ENCODE peak calls at places on chromosomes 4 and X, in six cellular contexts. P is thyroid gland, J is brain microvascular endothelial cell, K is astrocyte of the cerebellum, U is mucosa of descending colon, Z is cardiac muscle cell. V is an unnamed sample.
A peak's percentile ranks its signal among the peaks of the same experiment; 100 is the strongest.

GRCh38 chrX:14673764-14674163 is 144.4 kb downstream of the GLRA2 start:
- DNase-seq in P (peak; percentile 3), J (peak; percentile 84), K (peak; percentile 78), U (no peak), Z (peak; percentile 83), V (peak; percentile 3)

GRCh38 chr4:73477176-73477575 is 4.4 kb upstream of the AFM start:
- DNase-seq in P (no peak), J (no peak), K (no peak), U (no peak), Z (no peak), V (no peak)

GRCh38 chr4:165207016-165207430 is 338 bp upstream of the KLHL2 start:
- DNase-seq in P (no peak), J (peak; percentile 8), K (no peak), U (no peak), Z (peak; percentile 18), V (peak; percentile 29)

GRCh38 chr4:80374180-80374579 is 38.6 kb downstream of the CFAP299 start:
- DNase-seq in P (no peak), J (no peak), K (no peak), U (no peak), Z (no peak), V (no peak)

GRCh38 chrX:19886888-19887531 is 390 bp downstream of the SH3KBP1 start:
- DNase-seq in P (peak; percentile 23), J (no peak), K (no peak), U (peak; percentile 60), Z (peak; percentile 21), V (peak; percentile 5)

GRCh38 chr4:96247096-96247495 is 407.2 kb downstream of the PDHA2 start:
- DNase-seq in P (no peak), J (no peak), K (no peak), U (no peak), Z (no peak), V (no peak)

GRCh38 chr4:169238445-169238844 is 32.3 kb downstream of the SH3RF1 start:
- DNase-seq in P (peak; percentile 49), J (no peak), K (no peak), U (no peak), Z (peak; percentile 52), V (no peak)

GRCh38 chrX:39818071-39818470 is 279.7 kb downstream of the BCOR start:
- DNase-seq in P (peak; percentile 33), J (no peak), K (no peak), U (no peak), Z (no peak), V (no peak)

GRCh38 chrX:2831471-2832228 is 2.9 kb downstream of the GYG2 start:
- DNase-seq in P (no peak), J (no peak), K (no peak), U (no peak), Z (no peak), V (no peak)

GRCh38 chrX:2829469-2830246 is 928 bp downstream of the GYG2 start:
- DNase-seq in P (peak; percentile 2), J (no peak), K (no peak), U (no peak), Z (no peak), V (no peak)

GRCh38 chrX:2829066-2829430 is 318 bp downstream of the GYG2 start:
- DNase-seq in P (peak; percentile 4), J (no peak), K (no peak), U (peak; percentile 54), Z (no peak), V (peak; percentile 29)

GRCh38 chrX:2824886-2825285 is 3.8 kb upstream of the GYG2 start:
- DNase-seq in P (no peak), J (no peak), K (no peak), U (no peak), Z (no peak), V (no peak)

DNA sequence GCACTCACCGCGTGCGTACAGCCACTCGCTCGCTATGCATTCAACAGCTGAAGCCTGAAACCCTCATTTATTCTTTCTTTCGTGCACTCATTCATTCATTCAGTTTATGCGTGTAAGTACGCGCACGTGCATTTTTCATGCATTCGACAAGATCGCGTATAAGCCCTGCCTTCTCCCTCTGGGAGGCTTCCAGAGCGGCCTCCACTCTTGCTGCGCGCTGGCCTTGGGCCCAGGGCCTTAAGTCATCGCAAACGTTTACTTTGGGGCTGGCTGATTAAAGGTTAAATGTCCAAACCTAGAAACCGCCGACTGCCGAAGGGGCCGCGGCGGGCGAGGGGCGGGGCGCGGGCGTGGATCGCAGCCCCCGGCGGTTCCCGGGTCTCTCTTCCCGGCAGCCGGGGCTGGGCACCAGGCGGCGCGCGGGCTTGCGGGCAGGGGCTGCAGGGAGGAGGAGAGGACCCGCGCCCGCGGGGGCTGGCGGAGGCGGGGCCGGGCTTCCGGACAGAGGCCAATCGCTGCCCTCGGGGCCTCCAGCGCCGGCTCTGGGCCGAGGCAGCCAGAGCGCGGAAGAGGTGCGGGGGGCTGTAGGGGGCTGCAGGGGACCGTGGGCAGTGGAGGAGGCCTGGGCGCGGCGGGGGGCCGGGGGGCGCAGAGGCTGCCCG is at the start of gene GYG2:
- DNase-seq in P (peak; percentile 2), J (no peak), K (peak; percentile 44), U (peak; percentile 56), Z (peak; percentile 59), V (peak; percentile 10)
- H3K4me3 ChIP-seq in P (no peak within 1 kb of the TSS), J (peak within 1 kb of the TSS; percentile 39), K (peak within 1 kb of the TSS; percentile 43), U (no peak within 1 kb of the TSS), Z (peak within 1 kb of the TSS; percentile 72), V (peak within 1 kb of the TSS; percentile 22)

GRCh38 chr4:8473198-8473919 is 32.8 kb downstream of the TRMT44 start:
- DNase-seq in P (peak; percentile 70), J (no peak), K (no peak), U (no peak), Z (no peak), V (no peak)
- TF ChIP-seq CTCF in P (no peak), J (peak; percentile 11), K (peak; percentile 3), U (no peak), Z (peak; percentile 28), V (no peak)

GRCh38 chr4:133637161-133637560 is 488.1 kb downstream of the PCDH10 start:
- DNase-seq in P (no peak), J (no peak), K (no peak), U (no peak), Z (no peak), V (no peak)
- H3K4me3 ChIP-seq in P (no peak overlapping the region), J (no peak overlapping the region), K (no peak overlapping the region), U (no peak overlapping the region), Z (no peak overlapping the region), V (no peak overlapping the region)

GRCh38 chr4:39044364-39044946 is 12.2 kb upstream of the TMEM156 start:
- DNase-seq in P (peak; percentile 94), J (peak; percentile 97), K (peak; percentile 64), U (peak; percentile 96), Z (peak; percentile 95), V (peak; percentile 96)
- TF ChIP-seq CTCF in P (no peak), J (no peak), K (no peak), U (no peak), Z (peak; percentile 13), V (no peak)

GRCh38 chr4:150579591-150580234 is 2.2 kb upstream of the MAB21L2 start:
- DNase-seq in P (no peak), J (no peak), K (no peak), U (peak; percentile 52), Z (peak; percentile 46), V (no peak)

GRCh38 chr4:150580244-150580643 is 1.7 kb upstream of the MAB21L2 start:
- DNase-seq in P (no peak), J (no peak), K (no peak), U (no peak), Z (no peak), V (no peak)

GRCh38 chr4:150581611-150582010 is 340 bp upstream of the MAB21L2 start:
- DNase-seq in P (peak; percentile 10), J (peak; percentile 82), K (peak; percentile 63), U (peak; percentile 50), Z (peak; percentile 57), V (no peak)

GRCh38 chr4:150582101-150582565 is at the start of gene MAB21L2:
- DNase-seq in P (no peak), J (no peak), K (no peak), U (no peak), Z (no peak), V (no peak)

DNA sequence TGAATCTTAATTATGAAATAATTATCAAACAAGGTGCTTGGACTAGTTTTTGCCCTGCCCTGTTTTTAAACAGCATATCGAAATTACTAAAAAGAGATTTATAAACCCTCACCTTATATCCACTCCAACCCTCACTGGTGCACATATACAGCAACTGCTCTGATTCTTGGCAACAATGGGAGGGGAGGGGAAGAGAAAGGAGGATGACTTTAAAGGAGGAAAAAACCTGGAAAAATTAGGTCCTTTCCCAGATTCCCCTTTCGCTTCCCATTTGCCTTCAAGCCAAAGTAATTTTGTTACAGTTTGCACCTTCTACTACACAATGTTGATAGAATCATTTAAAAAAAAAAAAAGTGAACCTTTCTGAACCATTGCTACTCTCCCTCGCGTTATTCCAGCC is 745 bp upstream of the MAB21L2 start:
- DNase-seq in P (no peak), J (no peak), K (no peak), U (no peak), Z (no peak), V (no peak)
- H3K4me3 ChIP-seq in P (no peak overlapping the region), J (peak overlapping the region; percentile 9), K (peak overlapping the region; percentile 67), U (no peak overlapping the region), Z (no peak overlapping the region), V (no peak overlapping the region)

GRCh38 chrX:120023259-120023658 is 54.2 kb downstream of the RHOXF2B start:
- DNase-seq in P (no peak), J (no peak), K (no peak), U (no peak), Z (no peak), V (no peak)

GRCh38 chrX:120020305-120020704 is 57.2 kb downstream of the RHOXF2B start:
- DNase-seq in P (no peak), J (no peak), K (no peak), U (no peak), Z (no peak), V (no peak)

GRCh38 chrX:120021927-120022326 is 55.6 kb downstream of the RHOXF2B start:
- DNase-seq in P (no peak), J (no peak), K (no peak), U (no peak), Z (no peak), V (no peak)

DNA sequence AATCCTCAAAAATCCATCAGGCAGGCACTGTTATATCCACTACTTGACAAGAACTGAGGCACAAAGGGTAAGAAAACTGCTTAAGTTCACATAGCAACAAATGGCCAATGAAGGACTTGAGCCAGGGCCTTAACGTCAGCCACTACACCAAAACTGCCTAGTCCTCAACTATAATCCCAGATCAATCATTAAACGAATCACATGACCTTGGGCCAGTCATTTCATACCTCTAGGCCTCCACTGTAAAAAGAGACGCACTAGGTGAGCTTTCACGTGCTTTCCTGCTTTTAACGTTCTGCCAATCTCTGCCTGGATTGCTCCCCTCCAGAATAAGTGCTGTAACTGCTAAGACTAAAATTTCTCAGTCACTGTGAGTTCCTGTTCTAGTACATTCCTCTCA is 54.7 kb downstream of the RHOXF2B start:
- DNase-seq in P (no peak), J (no peak), K (no peak), U (no peak), Z (no peak), V (peak; percentile 13)
- TF ChIP-seq CTCF in P (no peak), J (no peak), K (no peak), U (no peak), Z (no peak), V (no peak)

V was measured in body of pancreas.